ENCODE peak calls at places on chromosomes 1 and 21, in seven cellular contexts. Y is HCT116, F is GM23248, G is PC-3, X is PC-9, O is GM23338, P is MM.1S. S is an unnamed sample. For H3K4me1 and H3K9me2, the result is how much of the 10 kb centered on the place peaks cover.

GRCh38 chr1:24969616-24970398 is 39.7 kb upstream of the RUNX3 start:
- DNase-seq in Y (no peak), F (no peak), G (no peak), X (no peak), O (no peak), P (no peak), S (no peak)

GRCh38 chr21:44872266-44872567 is 1.3 kb downstream of the PTTG1IP start:
- DNase-seq in Y (no peak), F (no peak), G (no peak), X (peak), O (no peak), P (no peak), S (no peak)

GRCh38 chr1:220527279-220528048 is 472 bp upstream of the MARK1 start:
- DNase-seq in Y (no peak), F (peak), G (peak), X (no peak), O (peak), P (no peak), S (peak)

GRCh38 chr21:15053531-15053930 is 11.3 kb downstream of the NRIP1 start:
- DNase-seq in Y (no peak), F (no peak), G (peak), X (no peak), O (no peak), P (no peak), S (no peak)

GRCh38 chr1:17206196-17206595 is 1.3 kb downstream of the PADI1 start:
- DNase-seq in Y (no peak), F (no peak), G (no peak), X (no peak), O (no peak), P (no peak), S (no peak)

GRCh38 chr1:200739499-200740290 is 1.0 kb downstream of the CAMSAP2 start:
- DNase-seq in Y (no peak), F (peak), G (peak), X (peak), O (peak), P (no peak), S (peak)

GRCh38 chr1:212915245-212916091 is 34.9 kb upstream of the VASH2 start:
- DNase-seq in Y (no peak), F (peak), G (peak), X (no peak), O (peak), P (no peak), S (peak)

GRCh38 chr1:231929311-231929710 is 302.7 kb downstream of the DISC1 start:
- DNase-seq in Y (no peak), F (peak), G (no peak), X (no peak), O (peak), P (no peak), S (peak)

GRCh38 chr1:246483204-246483933 is 23.7 kb downstream of the SMYD3 start:
- DNase-seq in Y (no peak), F (peak), G (no peak), X (no peak), O (no peak), P (no peak), S (no peak)

GRCh38 chr1:185279571-185279970 is 37.5 kb downstream of the IVNS1ABP start:
- DNase-seq in Y (no peak), F (peak), G (peak), X (no peak), O (no peak), P (no peak), S (no peak)

GRCh38 chr1:40801742-40802077 is 18.1 kb downstream of the KCNQ4 start:
- DNase-seq in Y (no peak), F (no peak), G (no peak), X (no peak), O (no peak), P (no peak), S (no peak)

GRCh38 chr1:197692965-197693364 is 82.3 kb downstream of the DENND1B start:
- DNase-seq in Y (peak), F (peak), G (peak), X (no peak), O (no peak), P (peak), S (no peak)

GRCh38 chr1:29396438-29397255 is 160.3 kb downstream of the PTPRU start:
- DNase-seq in Y (no peak), F (peak), G (peak), X (no peak), O (peak), P (no peak), S (peak)

GRCh38 chr1:94025383-94026340 is 95.3 kb downstream of the ABCA4 start:
- DNase-seq in Y (peak), F (peak), G (peak), X (peak), O (peak), P (no peak), S (peak)

GRCh38 chr1:186985889-186986491 is 157.2 kb downstream of the PLA2G4A start:
- DNase-seq in Y (peak), F (peak), G (peak), X (no peak), O (peak), P (peak), S (peak)

GRCh38 chr1:10706514-10706913 is 89.9 kb downstream of the CASZ1 start:
- DNase-seq in Y (no peak), F (no peak), G (no peak), X (no peak), O (no peak), P (no peak), S (no peak)

GRCh38 chr1:2783435-2784397 is 17.8 kb downstream of the TTC34 start:
- DNase-seq in Y (no peak), F (no peak), G (no peak), X (no peak), O (no peak), P (no peak), S (no peak)

GRCh38 chr1:44323952-44324351 is 31.1 kb downstream of the ERI3 start:
- DNase-seq in Y (no peak), F (no peak), G (no peak), X (no peak), O (no peak), P (no peak), S (no peak)

GRCh38 chr1:166626711-166627110 is 212.6 kb upstream of the POGK start:
- DNase-seq in Y (no peak), F (no peak), G (no peak), X (no peak), O (no peak), P (no peak), S (no peak)

GRCh38 chr1:164735315-164736052 is 176.5 kb downstream of the PBX1 start:
- DNase-seq in Y (no peak), F (peak), G (peak), X (peak), O (no peak), P (no peak), S (peak)

GRCh38 chr21:35024475-35024874 is 24.6 kb downstream of the RUNX1 start:
- DNase-seq in Y (no peak), F (no peak), G (no peak), X (no peak), O (no peak), P (no peak), S (no peak)

GRCh38 chr1:64826991-64827390 is 82.1 kb downstream of the RAVER2 start:
- DNase-seq in Y (no peak), F (peak), G (no peak), X (no peak), O (no peak), P (peak), S (no peak)

GRCh38 chr1:10057305-10057704 is 24.5 kb downstream of the UBE4B start:
- DNase-seq in Y (no peak), F (peak), G (no peak), X (no peak), O (no peak), P (no peak), S (no peak)

GRCh38 chr1:222326710-222327036 is 221.2 kb downstream of the HHIPL2 start:
- DNase-seq in Y (no peak), F (no peak), G (no peak), X (no peak), O (no peak), P (no peak), S (no peak)
- TF ChIP-seq EZH2 in Y (no peak), F (no peak), G (no peak), X (no peak), O (no peak), P (no peak), S (no peak)

GRCh38 chr1:85605519-85606413 is 25.2 kb downstream of the CCN1 start:
- DNase-seq in Y (no peak), F (peak), G (peak), X (no peak), O (no peak), P (no peak), S (peak)

GRCh38 chr1:85607913-85608250 is 27.3 kb downstream of the CCN1 start:
- DNase-seq in Y (no peak), F (peak), G (no peak), X (no peak), O (no peak), P (no peak), S (no peak)

GRCh38 chr1:85607126-85607912 is 26.8 kb downstream of the CCN1 start:
- DNase-seq in Y (peak), F (peak), G (peak), X (peak), O (peak), P (no peak), S (peak)

GRCh38 chr1:85604598-85604997 is 24.0 kb downstream of the CCN1 start:
- DNase-seq in Y (no peak), F (no peak), G (no peak), X (no peak), O (no peak), P (no peak), S (no peak)

GRCh38 chr1:85606414-85606800 is 25.8 kb downstream of the CCN1 start:
- DNase-seq in Y (no peak), F (peak), G (peak), X (no peak), O (no peak), P (no peak), S (no peak)
- H3K4me1 ChIP-seq in Y (under half), F (half or more), G (under half), X (under half), O (under half), P (under half), S (under half)

GRCh38 chr1:161951646-161952045 is 72.0 kb downstream of the OLFML2B start:
- DNase-seq in Y (no peak), F (no peak), G (no peak), X (no peak), O (no peak), P (no peak), S (no peak)
- H3K9me2 ChIP-seq in Y (under half), F (under half), G (under half), X (under half), O (under half), P (under half), S (under half)

DNA sequence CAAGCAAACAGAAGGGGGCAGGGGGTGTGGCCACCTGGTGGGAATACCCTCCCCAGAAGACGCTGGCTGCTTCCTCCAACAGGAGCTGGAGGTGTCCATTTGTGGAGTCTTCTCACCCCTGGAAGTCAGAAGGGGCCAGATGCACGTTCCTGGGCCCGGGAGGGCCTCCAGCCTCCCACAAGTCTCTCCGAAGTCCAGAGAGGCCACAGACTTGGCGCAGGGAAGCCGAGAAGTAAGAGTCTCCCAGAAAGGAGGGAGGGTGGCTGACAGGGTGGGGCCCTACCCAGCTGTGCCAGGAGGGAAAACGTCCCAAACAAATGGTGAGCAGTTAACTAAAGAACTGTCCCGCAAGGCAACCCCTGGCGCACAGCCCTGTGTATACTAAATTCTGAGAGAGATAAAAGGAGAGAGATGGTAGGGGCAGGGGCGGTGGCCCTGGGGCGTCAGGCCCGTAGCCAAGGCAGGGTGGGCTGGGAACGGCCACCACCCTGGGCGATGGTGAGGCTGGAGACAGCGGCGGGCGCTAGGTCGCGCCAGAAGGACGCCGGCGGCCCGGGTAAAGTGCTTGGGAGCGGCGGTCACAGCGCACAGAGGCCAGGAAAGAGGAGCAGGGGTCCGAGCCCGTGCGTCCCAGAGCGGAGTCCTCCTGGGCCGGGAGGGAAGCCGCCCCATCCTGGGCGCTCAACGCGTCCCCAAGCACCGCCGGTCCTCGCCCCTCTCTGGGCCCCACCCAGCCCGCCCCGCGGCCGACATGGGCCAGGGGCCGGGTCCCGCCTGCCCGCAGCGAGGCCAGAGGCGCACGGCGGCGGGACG is 1.2 kb downstream of the CHD5 start:
- DNase-seq in Y (no peak), F (peak), G (no peak), X (no peak), O (peak), P (no peak), S (no peak)
- TF ChIP-seq EZH2 in Y (no peak), F (peak), G (peak), X (no peak), O (peak), P (no peak), S (peak)

GRCh38 chr1:226678701-226679100 is 60.4 kb downstream of the ITPKB start:
- DNase-seq in Y (no peak), F (no peak), G (no peak), X (no peak), O (no peak), P (no peak), S (no peak)
- H3K4me1 ChIP-seq in Y (under half), F (under half), G (under half), X (under half), O (under half), P (under half), S (under half)

GRCh38 chr1:238258510-238258909 is 367.8 kb upstream of the ZP4 start:
- DNase-seq in Y (no peak), F (no peak), G (no peak), X (no peak), O (no peak), P (no peak), S (no peak)
- H3K9me2 ChIP-seq in Y (under half), F (under half), G (under half), X (under half), O (under half), P (under half), S (under half)

DNA sequence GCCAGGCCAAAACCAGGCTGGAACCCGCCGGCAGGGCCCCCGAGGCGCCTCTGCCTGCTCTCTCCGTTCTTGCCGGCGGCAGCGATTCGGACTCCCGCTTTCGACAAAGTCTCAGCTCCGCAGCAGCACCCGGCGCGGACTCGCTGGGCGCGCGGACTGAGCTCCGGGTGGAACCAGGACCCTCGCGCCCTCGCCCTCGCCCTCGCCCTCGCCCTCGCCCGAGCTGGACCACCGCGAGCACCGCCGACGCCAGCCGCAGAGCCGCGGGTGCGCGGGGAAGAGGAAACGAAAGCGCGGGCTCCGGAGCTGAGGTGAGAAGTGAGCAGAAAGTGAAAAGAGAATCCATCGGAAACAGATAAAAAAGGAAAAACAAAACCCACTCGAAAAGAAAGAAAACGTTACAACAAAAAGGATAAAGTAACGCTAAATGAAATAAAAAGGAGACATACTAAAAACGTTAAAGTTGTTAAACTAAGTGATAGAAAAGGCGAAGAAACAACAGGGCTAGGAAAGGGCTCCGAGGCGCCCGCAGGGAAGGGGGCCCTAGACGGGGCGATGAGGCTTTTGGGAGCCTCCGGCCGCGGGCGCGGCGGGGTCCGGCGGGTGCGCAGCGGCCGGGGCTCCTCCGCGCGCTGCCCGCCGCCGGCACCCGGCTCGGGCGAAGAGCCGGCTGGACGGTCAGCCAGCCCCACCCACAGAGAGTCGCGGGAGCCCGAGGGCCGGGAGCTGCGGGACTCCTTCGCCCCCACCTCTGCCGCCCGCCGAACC is 64.8 kb downstream of the MEF2D start:
- DNase-seq in Y (no peak), F (peak), G (no peak), X (no peak), O (no peak), P (no peak), S (no peak)
- TF ChIP-seq EZH2 in Y (no peak), F (peak), G (no peak), X (no peak), O (peak), P (peak), S (peak)

S was measured in hepatocyte.